ENCODE peak calls at places on chromosomes 16 and 17, in nine cellular contexts. U is SW480, M is H1, T is epithelial cell of esophagus, A is IMR-90, J is ELR, Q is NCI-H2227 treated with DMSO at 0.1 percent for 48 hours, L is choroid plexus epithelial cell, E is NCI-H460. Y is an unnamed sample.

GRCh38 chr17:62980842-62981241 is 14.8 kb downstream of the TANC2 start:
- DNase-seq in Q (no peak), T (no peak), L (no peak), M (no peak), E (no peak), J (no peak), A (no peak), U (no peak), Y (no peak)

GRCh38 chr16:13552062-13552959 is 367.6 kb upstream of the ERCC4 start:
- DNase-seq in L (no peak), Q (no peak), A (no peak), E (no peak), T (no peak), M (no peak), U (no peak), J (no peak), Y (no peak)

GRCh38 chr16:3187798-3188674 is at the start of gene OR1F1:
- DNase-seq in A (peak; percentile 80), T (peak; percentile 69), M (no peak), Q (peak; percentile 54), E (peak; percentile 68), J (peak; percentile 83), U (no peak), L (peak; percentile 53), Y (peak; percentile 72)

GRCh38 chr16:27281285-27281684 is 12.7 kb upstream of the NSMCE1 start:
- DNase-seq in Q (no peak), U (no peak), J (no peak), A (no peak), T (no peak), L (no peak), M (no peak), E (no peak), Y (no peak)

GRCh38 chr17:41772218-41772585 is 14.3 kb downstream of the JUP start:
- DNase-seq in L (no peak), U (no peak), A (no peak), Q (no peak), T (peak; percentile 91), M (no peak), J (no peak), E (no peak), Y (no peak)

GRCh38 chr17:30819941-30820705 is 4.4 kb downstream of the CRLF3 start:
- DNase-seq in A (peak; percentile 9), T (no peak), J (no peak), M (no peak), U (no peak), Q (no peak), E (no peak), L (peak; percentile 39), Y (no peak)

GRCh38 chr16:82510041-82510440 is 116.7 kb upstream of the CDH13 start:
- DNase-seq in L (no peak), A (no peak), J (no peak), M (no peak), E (no peak), U (no peak), T (no peak), Q (no peak), Y (no peak)

GRCh38 chr16:12452549-12452948 is 351.1 kb downstream of the CPPED1 start:
- DNase-seq in E (no peak), U (no peak), T (no peak), A (no peak), M (no peak), Q (no peak), J (no peak), L (no peak), Y (no peak)

GRCh38 chr16:83714286-83714685 is 93.5 kb upstream of the HSBP1 start:
- DNase-seq in L (no peak), M (no peak), T (no peak), E (no peak), A (no peak), J (peak; percentile 22), U (no peak), Q (no peak), Y (no peak)

GRCh38 chr17:81685108-81685507 is 1.3 kb downstream of the HGS start:
- DNase-seq in Q (no peak), E (no peak), M (no peak), A (peak; percentile 87), J (peak; percentile 96), T (peak; percentile 92), L (peak; percentile 61), U (peak; percentile 46), Y (peak; percentile 43)

GRCh38 chr17:40637931-40638330 is 9.7 kb downstream of the SMARCE1 start:
- DNase-seq in J (no peak), L (no peak), E (no peak), U (no peak), T (no peak), M (no peak), A (no peak), Q (no peak), Y (no peak)

GRCh38 chr17:30375661-30376060 is 3.1 kb upstream of the CPD start:
- DNase-seq in M (no peak), L (peak; percentile 32), E (no peak), A (peak; percentile 28), T (peak; percentile 47), Q (no peak), J (no peak), U (no peak), Y (peak; percentile 17)

GRCh38 chr17:33964344-33964979 is 290.6 kb upstream of the CCL2 start:
- DNase-seq in E (no peak), L (no peak), J (no peak), M (no peak), T (no peak), Q (no peak), A (no peak), U (peak; percentile 54), Y (peak; percentile 33)

GRCh38 chr16:14194706-14195105 is 123.6 kb downstream of the MRTFB start:
- DNase-seq in L (no peak), T (no peak), M (no peak), U (no peak), J (no peak), E (no peak), A (no peak), Q (peak; percentile 49), Y (no peak)

GRCh38 chr16:2095315-2095853 is 40.3 kb downstream of the PKD1 start:
- DNase-seq in L (no peak), U (no peak), A (peak; percentile 47), T (peak; percentile 66), M (no peak), E (no peak), Q (no peak), J (peak; percentile 81), Y (no peak)

GRCh38 chr16:48611329-48612137 is 1.6 kb upstream of the N4BP1 start:
- DNase-seq in L (no peak), J (no peak), A (no peak), T (peak; percentile 100), M (no peak), Q (no peak), U (peak; percentile 7), E (no peak), Y (no peak)

GRCh38 chr16:86316967-86317616 is 193.2 kb upstream of the FOXF1 start:
- DNase-seq in J (no peak), M (no peak), T (no peak), Q (no peak), U (no peak), A (no peak), L (no peak), E (no peak), Y (no peak)

GRCh38 chr17:66171692-66172091 is 20.2 kb downstream of the CEP112 start:
- DNase-seq in A (no peak), Q (no peak), U (no peak), J (no peak), L (no peak), E (no peak), T (no peak), M (no peak), Y (no peak)

GRCh38 chr16:14007460-14007859 is 63.7 kb upstream of the MRTFB start:
- DNase-seq in L (peak; percentile 93), T (peak; percentile 78), A (peak; percentile 92), E (peak; percentile 69), J (peak; percentile 32), M (no peak), Q (no peak), U (no peak), Y (no peak)

GRCh38 chr17:67377727-67378443 is 804 bp downstream of the PITPNC1 start:
- DNase-seq in E (no peak), J (peak; percentile 66), Q (peak; percentile 24), U (peak; percentile 41), T (peak; percentile 56), L (peak; percentile 39), M (no peak), A (peak; percentile 35), Y (peak; percentile 56)

GRCh38 chr16:1485847-1486496 is 2.8 kb downstream of the PTX4 start:
- DNase-seq in T (no peak), Q (no peak), U (no peak), M (no peak), L (no peak), J (no peak), A (no peak), E (no peak), Y (no peak)

GRCh38 chr16:86078121-86078600 is 179.2 kb downstream of the IRF8 start:
- DNase-seq in E (no peak), T (no peak), A (no peak), J (peak; percentile 26), Q (no peak), L (no peak), U (no peak), M (no peak), Y (no peak)

GRCh38 chr16:65116818-65117430 is 4.9 kb downstream of the CDH11 start:
- DNase-seq in J (no peak), T (peak; percentile 16), M (no peak), A (peak; percentile 41), Q (no peak), E (no peak), L (peak; percentile 70), U (no peak), Y (no peak)